ENCODE peak calls at places on chromosomes 13 and 19, in four cellular contexts. One of them, this sample, is unnamed.

GRCh38 chr13:46197299-46197975 is 14.3 kb upstream of the LRRC63 start:
- DNase-seq in IMR-90: no peak
- DNase-seq in H9: no peak
- DNase-seq in mesenchymal stem cell: peak; percentile 5
- DNase-seq in this sample: peak; percentile 79

GRCh38 chr13:102504002-102504401 is 92.8 kb upstream of the TPP2 start:
- DNase-seq in IMR-90: no peak
- DNase-seq in H9: no peak
- DNase-seq in mesenchymal stem cell: no peak
- DNase-seq in this sample: no peak

GRCh38 chr13:94713556-94714182 is 1.3 kb upstream of the SOX21 start:
- DNase-seq in H9: peak; percentile 61
- DNase-seq in IMR-90: no peak
- DNase-seq in mesenchymal stem cell: no peak
- DNase-seq in this sample: no peak

GRCh38 chr19:45878043-45878794 is 7.7 kb downstream of the IRF2BP1 start:
- DNase-seq in mesenchymal stem cell: no peak
- DNase-seq in H9: no peak
- DNase-seq in IMR-90: no peak
- DNase-seq in this sample: no peak

GRCh38 chr19:33175886-33176669 is 18.1 kb upstream of the LRP3 start:
- DNase-seq in H9: no peak
- DNase-seq in mesenchymal stem cell: peak; percentile 65
- DNase-seq in IMR-90: peak; percentile 30
- DNase-seq in this sample: peak; percentile 16

GRCh38 chr19:45231891-45232290 is 13.3 kb downstream of the EXOC3L2 start:
- DNase-seq in H9: no peak
- DNase-seq in mesenchymal stem cell: no peak
- DNase-seq in IMR-90: no peak
- DNase-seq in this sample: no peak

GRCh38 chr19:1401138-1401888 is at the start of gene GAMT:
- DNase-seq in mesenchymal stem cell: peak; percentile 36
- DNase-seq in H9: no peak
- DNase-seq in IMR-90: no peak
- DNase-seq in this sample: no peak

GRCh38 chr19:310781-311496 is 19.7 kb upstream of the PLPP2 start:
- DNase-seq in H9: no peak
- DNase-seq in IMR-90: no peak
- DNase-seq in mesenchymal stem cell: no peak
- DNase-seq in this sample: no peak

GRCh38 chr19:10617409-10618121 is 7.8 kb upstream of the SLC44A2 start:
- DNase-seq in H9: no peak
- DNase-seq in IMR-90: peak; percentile 89
- DNase-seq in mesenchymal stem cell: peak; percentile 90
- DNase-seq in this sample: peak; percentile 97

GRCh38 chr19:10139952-10140351 is 20.3 kb upstream of the EIF3G start:
- DNase-seq in H9: no peak
- DNase-seq in mesenchymal stem cell: no peak
- DNase-seq in IMR-90: no peak
- DNase-seq in this sample: no peak

GRCh38 chr19:55476100-55476775 is at the start of gene ZNF628:
- DNase-seq in IMR-90: peak; percentile 98
- DNase-seq in mesenchymal stem cell: peak; percentile 98
- DNase-seq in H9: peak; percentile 99
- DNase-seq in this sample: peak; percentile 98
- H4K91ac ChIP-seq in IMR-90: peak within 1 kb of the TSS; percentile 90
- H4K91ac ChIP-seq in mesenchymal stem cell: peak within 1 kb of the TSS; percentile 76
- H4K91ac ChIP-seq in H9: no peak within 1 kb of the TSS
- H4K91ac ChIP-seq in this sample: peak within 1 kb of the TSS; percentile 92

GRCh38 chr13:114142137-114142550 is 9.7 kb upstream of the RASA3 start:
- DNase-seq in H9: peak; percentile 14
- DNase-seq in mesenchymal stem cell: no peak
- DNase-seq in IMR-90: no peak
- DNase-seq in this sample: no peak
- H2BK120ac ChIP-seq in H9: no peak overlapping the region
- H2BK120ac ChIP-seq in mesenchymal stem cell: no peak overlapping the region
- H2BK120ac ChIP-seq in IMR-90: no peak overlapping the region
- H2BK120ac ChIP-seq in this sample: no peak overlapping the region

GRCh38 chr19:7861619-7862412 is 12.4 kb downstream of the PRR36 start:
- DNase-seq in mesenchymal stem cell: no peak
- DNase-seq in H9: peak; percentile 85
- DNase-seq in IMR-90: no peak
- DNase-seq in this sample: no peak
- H2AFZ ChIP-seq in mesenchymal stem cell: no peak overlapping the region
- H2AFZ ChIP-seq in H9: no peak overlapping the region
- H2AFZ ChIP-seq in IMR-90: peak overlapping the region; percentile 80
- H2AFZ ChIP-seq in this sample: no peak overlapping the region

GRCh38 chr19:30333291-30334065 is 38.7 kb upstream of the ZNF536 start:
- DNase-seq in H9: no peak
- DNase-seq in mesenchymal stem cell: no peak
- DNase-seq in IMR-90: no peak
- DNase-seq in this sample: no peak

GRCh38 chr19:30338066-30338465 is 34.1 kb upstream of the ZNF536 start:
- DNase-seq in IMR-90: no peak
- DNase-seq in mesenchymal stem cell: no peak
- DNase-seq in H9: no peak
- DNase-seq in this sample: no peak

GRCh38 chr19:30336290-30336689 is 35.9 kb upstream of the ZNF536 start:
- DNase-seq in mesenchymal stem cell: no peak
- DNase-seq in IMR-90: no peak
- DNase-seq in H9: no peak
- DNase-seq in this sample: no peak

GRCh38 chr19:30334841-30335240 is 37.3 kb upstream of the ZNF536 start:
- DNase-seq in IMR-90: no peak
- DNase-seq in mesenchymal stem cell: no peak
- DNase-seq in H9: no peak
- DNase-seq in this sample: no peak

GRCh38 chr19:30335306-30335886 is 36.8 kb upstream of the ZNF536 start:
- DNase-seq in IMR-90: no peak
- DNase-seq in H9: no peak
- DNase-seq in mesenchymal stem cell: no peak
- DNase-seq in this sample: no peak
- H4K91ac ChIP-seq in IMR-90: no peak overlapping the region
- H4K91ac ChIP-seq in H9: no peak overlapping the region
- H4K91ac ChIP-seq in mesenchymal stem cell: no peak overlapping the region
- H4K91ac ChIP-seq in this sample: no peak overlapping the region

DNA sequence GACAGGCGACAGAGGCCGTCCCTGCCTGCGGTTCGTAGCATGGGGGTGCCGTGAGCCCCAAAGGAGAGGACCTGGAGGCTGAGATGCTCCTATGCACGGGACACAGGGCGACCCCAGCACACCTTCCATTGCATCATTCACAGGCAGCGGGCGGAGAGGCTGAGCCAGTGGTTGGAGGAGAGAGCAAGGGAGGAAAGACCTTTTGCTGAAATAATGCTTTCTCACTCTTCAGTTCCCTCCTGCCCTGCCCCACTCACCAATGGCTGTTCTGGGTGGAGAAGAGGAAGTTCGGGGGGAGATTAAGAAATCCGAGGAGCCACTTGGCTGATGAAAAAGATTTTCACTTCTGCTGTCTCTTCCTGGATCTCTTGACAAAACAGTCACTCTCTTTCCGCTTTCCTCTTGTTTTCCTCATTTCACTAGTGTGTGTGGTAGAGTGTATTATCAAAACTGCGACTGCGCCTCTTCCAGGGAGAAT is at the start of gene NLRP12:
- DNase-seq in IMR-90: no peak
- DNase-seq in H9: no peak
- DNase-seq in mesenchymal stem cell: no peak
- DNase-seq in this sample: peak; percentile 26
- H2BK120ac ChIP-seq in IMR-90: no peak within 1 kb of the TSS
- H2BK120ac ChIP-seq in H9: no peak within 1 kb of the TSS
- H2BK120ac ChIP-seq in mesenchymal stem cell: no peak within 1 kb of the TSS
- H2BK120ac ChIP-seq in this sample: no peak within 1 kb of the TSS

DNA sequence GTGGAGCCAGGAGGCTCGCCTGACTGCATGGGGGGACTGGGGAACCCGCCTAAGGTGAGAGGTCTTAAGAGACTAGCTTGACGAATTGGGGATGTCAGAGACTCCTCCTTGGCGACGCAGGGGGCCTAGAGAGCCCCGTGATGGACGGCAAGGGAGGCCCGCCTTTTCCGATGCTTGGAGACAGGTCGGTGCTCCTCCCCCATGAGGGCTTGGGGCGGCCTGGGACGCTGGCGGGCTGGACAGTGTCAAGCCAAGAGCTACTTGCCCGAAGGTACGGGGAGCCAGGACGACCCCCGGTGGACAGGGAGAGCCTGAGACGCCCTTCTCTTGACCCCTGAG is 636 bp downstream of the SDHAF1 start:
- DNase-seq in H9: peak; percentile 77
- DNase-seq in mesenchymal stem cell: peak; percentile 46
- DNase-seq in IMR-90: peak; percentile 8
- DNase-seq in this sample: peak; percentile 66
- H2AFZ ChIP-seq in H9: no peak overlapping the region
- H2AFZ ChIP-seq in mesenchymal stem cell: peak overlapping the region; percentile 92
- H2AFZ ChIP-seq in IMR-90: peak overlapping the region; percentile 99
- H2AFZ ChIP-seq in this sample: peak overlapping the region; percentile 89

GRCh38 chr19:17340871-17341357 is 3.6 kb downstream of the GTPBP3 start:
- DNase-seq in mesenchymal stem cell: no peak
- DNase-seq in IMR-90: no peak
- DNase-seq in H9: peak; percentile 79
- DNase-seq in this sample: no peak

GRCh38 chr19:17340302-17340870 is 3.0 kb downstream of the GTPBP3 start:
- DNase-seq in mesenchymal stem cell: no peak
- DNase-seq in H9: peak; percentile 94
- DNase-seq in IMR-90: no peak
- DNase-seq in this sample: no peak

GRCh38 chr19:17338440-17339078 is 1.2 kb downstream of the GTPBP3 start:
- DNase-seq in H9: no peak
- DNase-seq in mesenchymal stem cell: no peak
- DNase-seq in IMR-90: no peak
- DNase-seq in this sample: no peak

GRCh38 chr19:17337675-17338439 is 504 bp downstream of the GTPBP3 start:
- DNase-seq in mesenchymal stem cell: no peak
- DNase-seq in IMR-90: no peak
- DNase-seq in H9: no peak
- DNase-seq in this sample: no peak

GRCh38 chr19:17339088-17339741 is 1.9 kb downstream of the GTPBP3 start:
- DNase-seq in IMR-90: no peak
- DNase-seq in H9: peak; percentile 91
- DNase-seq in mesenchymal stem cell: no peak
- DNase-seq in this sample: no peak
- H4K91ac ChIP-seq in IMR-90: no peak overlapping the region
- H4K91ac ChIP-seq in H9: no peak overlapping the region
- H4K91ac ChIP-seq in mesenchymal stem cell: no peak overlapping the region
- H4K91ac ChIP-seq in this sample: no peak overlapping the region